ENCODE peak calls at places on chromosomes 2 and 18, in nine cellular contexts. N is CD4-positive, alpha-beta T cell; X is spleen; Q is brain microvascular endothelial cell; F is sigmoid colon; S is SJSA1; T is hepatocyte; O is osteoblast; W is Peyer's patch. I is an unnamed sample.

GRCh38 chr2:207256476-207257207 is 90.9 kb upstream of the KLF7 start:
- DNase-seq in N (no peak), X (no peak), Q (peak; percentile 72), F (no peak), S (peak; percentile 56), T (no peak), O (no peak), W (no peak), I (no peak)

GRCh38 chr2:74261204-74261864 is 62.9 kb downstream of the MTHFD2 start:
- DNase-seq in N (no peak), X (no peak), Q (no peak), F (no peak), S (no peak), T (peak; percentile 48), O (peak; percentile 88), W (no peak), I (peak; percentile 62)

GRCh38 chr2:50492452-50492851 is 539.5 kb downstream of the NRXN1 start:
- DNase-seq in N (no peak), X (no peak), Q (peak; percentile 29), F (peak; percentile 56), S (peak; percentile 44), T (peak; percentile 78), O (peak; percentile 82), W (no peak), I (no peak)

GRCh38 chr2:143034292-143035074 is 94.7 kb upstream of the ARHGAP15 start:
- DNase-seq in N (peak; percentile 48), X (no peak), Q (peak; percentile 80), F (no peak), S (peak; percentile 39), T (peak; percentile 81), O (no peak), W (no peak), I (no peak)

GRCh38 chr2:140861666-140862065 is 1269.2 kb downstream of the LRP1B start:
- DNase-seq in N (no peak), X (no peak), Q (no peak), F (no peak), S (no peak), T (no peak), O (no peak), W (no peak), I (no peak)

GRCh38 chr2:128645631-128646030 is 327.0 kb upstream of the HS6ST1 start:
- DNase-seq in N (no peak), X (peak; percentile 38), Q (no peak), F (no peak), S (peak; percentile 21), T (no peak), O (no peak), W (no peak), I (no peak)

GRCh38 chr2:189164732-189165131 is 14.8 kb downstream of the COL5A2 start:
- DNase-seq in N (no peak), X (no peak), Q (no peak), F (peak; percentile 66), S (no peak), T (peak; percentile 26), O (no peak), W (no peak), I (peak; percentile 53)

GRCh38 chr2:135164431-135164830 is 112.3 kb downstream of the RAB3GAP1 start:
- DNase-seq in N (no peak), X (no peak), Q (peak; percentile 85), F (no peak), S (no peak), T (no peak), O (no peak), W (no peak), I (no peak)

DNA sequence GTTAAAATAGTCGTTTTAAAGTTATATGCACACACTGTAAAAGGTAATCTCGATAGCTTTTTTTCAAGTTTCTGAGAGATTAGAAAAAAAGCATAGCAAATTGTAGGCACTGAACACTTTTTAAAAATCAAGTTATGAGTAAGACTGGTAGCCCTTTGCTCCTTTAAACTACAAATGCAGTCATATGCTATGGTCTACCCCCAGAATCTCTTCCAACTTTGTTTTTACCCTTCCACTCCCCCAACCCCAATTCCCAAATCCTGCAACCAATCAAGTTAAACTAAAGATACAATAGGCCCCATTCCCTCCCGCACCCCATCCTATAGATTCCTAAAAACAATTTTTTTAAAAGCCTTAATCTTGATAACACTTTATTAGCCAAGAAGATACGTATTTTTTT is 732 bp upstream of the BAZ2B start:
- DNase-seq in N (no peak), X (no peak), Q (no peak), F (no peak), S (no peak), T (no peak), O (no peak), W (no peak), I (no peak)
- H3K27ac ChIP-seq in N (no peak overlapping the region), X (peak overlapping the region; percentile 98), Q (no peak overlapping the region), F (peak overlapping the region; percentile 95), S (peak overlapping the region; percentile 92), T (peak overlapping the region; percentile 99), O (peak overlapping the region; percentile 99), W (peak overlapping the region; percentile 84), I (peak overlapping the region; percentile 97)

GRCh38 chr2:365367-366275 is 77.7 kb upstream of the ALKAL2 start:
- DNase-seq in N (no peak), X (no peak), Q (no peak), F (no peak), S (no peak), T (no peak), O (no peak), W (no peak), I (no peak)

GRCh38 chr2:367246-367645 is 79.4 kb upstream of the ALKAL2 start:
- DNase-seq in N (no peak), X (no peak), Q (no peak), F (no peak), S (no peak), T (no peak), O (no peak), W (no peak), I (no peak)

GRCh38 chr2:368386-368785 is 80.5 kb upstream of the ALKAL2 start:
- DNase-seq in N (no peak), X (no peak), Q (no peak), F (no peak), S (no peak), T (no peak), O (no peak), W (no peak), I (no peak)

GRCh38 chr2:363823-364470 is 76.1 kb upstream of the ALKAL2 start:
- DNase-seq in N (no peak), X (no peak), Q (no peak), F (no peak), S (no peak), T (no peak), O (no peak), W (no peak), I (no peak)

GRCh38 chr2:366706-367105 is 78.8 kb upstream of the ALKAL2 start:
- DNase-seq in N (no peak), X (no peak), Q (no peak), F (no peak), S (no peak), T (no peak), O (no peak), W (no peak), I (no peak)
- H3K27ac ChIP-seq in N (no peak overlapping the region), X (no peak overlapping the region), Q (no peak overlapping the region), F (no peak overlapping the region), S (no peak overlapping the region), T (no peak overlapping the region), O (no peak overlapping the region), W (no peak overlapping the region), I (peak overlapping the region; percentile 45)

GRCh38 chr2:55720417-55720816 is 26.8 kb upstream of the PNPT1 start:
- DNase-seq in N (no peak), X (no peak), Q (no peak), F (no peak), S (no peak), T (no peak), O (no peak), W (no peak), I (no peak)

GRCh38 chr2:55718165-55719008 is 24.7 kb upstream of the PNPT1 start:
- DNase-seq in N (peak; percentile 6), X (no peak), Q (peak; percentile 73), F (no peak), S (peak; percentile 70), T (peak; percentile 92), O (peak; percentile 83), W (no peak), I (no peak)

GRCh38 chr2:55719852-55720251 is 26.2 kb upstream of the PNPT1 start:
- DNase-seq in N (no peak), X (no peak), Q (no peak), F (no peak), S (no peak), T (no peak), O (no peak), W (no peak), I (no peak)

GRCh38 chr2:55721601-55722215 is 28.1 kb upstream of the PNPT1 start:
- DNase-seq in N (no peak), X (no peak), Q (no peak), F (no peak), S (no peak), T (peak; percentile 30), O (no peak), W (no peak), I (no peak)
- H3K27ac ChIP-seq in N (no peak overlapping the region), X (no peak overlapping the region), Q (no peak overlapping the region), F (no peak overlapping the region), S (no peak overlapping the region), T (peak overlapping the region; percentile 16), O (no peak overlapping the region), W (no peak overlapping the region), I (no peak overlapping the region)

DNA sequence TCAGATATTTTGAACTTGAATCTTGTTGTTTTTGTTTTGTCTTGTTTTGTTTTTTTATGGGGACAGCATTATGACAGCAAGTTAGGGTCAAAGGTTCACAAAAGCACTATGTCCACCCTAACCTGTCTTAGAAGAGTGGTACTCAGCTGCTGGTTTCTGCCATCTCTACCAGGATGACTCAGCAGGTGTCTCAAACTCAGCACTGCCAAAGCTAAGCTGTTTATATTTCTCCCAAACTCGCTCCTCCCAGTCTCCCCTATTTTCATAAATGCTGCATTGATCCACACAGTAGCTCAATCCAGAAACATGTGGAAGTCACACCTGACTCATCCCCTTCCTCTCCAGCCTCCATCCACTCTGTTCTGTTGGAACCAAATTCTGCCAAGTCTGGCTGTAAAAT is 134.9 kb downstream of the ZBTB7C start:
- DNase-seq in N (no peak), X (no peak), Q (no peak), F (no peak), S (no peak), T (no peak), O (no peak), W (no peak), I (no peak)
- H3K27ac ChIP-seq in N (no peak overlapping the region), X (no peak overlapping the region), Q (no peak overlapping the region), F (no peak overlapping the region), S (no peak overlapping the region), T (no peak overlapping the region), O (no peak overlapping the region), W (no peak overlapping the region), I (no peak overlapping the region)

GRCh38 chr2:43074052-43074451 is 152.4 kb downstream of the ZFP36L2 start:
- DNase-seq in N (no peak), X (peak; percentile 42), Q (no peak), F (no peak), S (no peak), T (no peak), O (peak; percentile 57), W (peak; percentile 38), I (no peak)
- H3K27ac ChIP-seq in N (no peak overlapping the region), X (peak overlapping the region; percentile 76), Q (no peak overlapping the region), F (peak overlapping the region; percentile 78), S (peak overlapping the region; percentile 90), T (peak overlapping the region; percentile 87), O (peak overlapping the region; percentile 90), W (peak overlapping the region; percentile 61), I (peak overlapping the region; percentile 84)